ENCODE peak calls at places on chromosomes 1 and 21, in eight cellular contexts. X is kidney, B is NB4, Q is DMS153, P is GM12864, N is foreskin fibroblast, D is astrocyte of the spinal cord, U is RWPE2. O is an unnamed sample.

GRCh38 chr1:151834239-151834638 is 2.6 kb upstream of the RORC start:
- DNase-seq in B (no peak), P (no peak), Q (no peak), N (no peak), D (no peak), U (no peak), X (no peak), O (no peak)

GRCh38 chr21:38921511-38922215 is 115.9 kb downstream of the ETS2 start:
- DNase-seq in N (no peak), U (no peak), P (no peak), B (no peak), X (peak; percentile 38), D (peak; percentile 46), Q (no peak), O (no peak)

GRCh38 chr1:225627304-225627947 is 25.5 kb downstream of the ENAH start:
- DNase-seq in Q (no peak), P (no peak), N (no peak), U (no peak), D (no peak), B (no peak), X (no peak), O (no peak)

GRCh38 chr1:15916417-15916816 is 59.5 kb downstream of the ZBTB17 start:
- DNase-seq in U (no peak), X (no peak), D (no peak), P (no peak), Q (no peak), B (no peak), N (peak; percentile 30), O (no peak)

GRCh38 chr1:184882649-184883303 is 91.5 kb downstream of the NIBAN1 start:
- DNase-seq in Q (no peak), U (no peak), B (no peak), N (no peak), X (no peak), P (no peak), D (no peak), O (no peak)

GRCh38 chr1:86441581-86441980 is 17.6 kb downstream of the CLCA2 start:
- DNase-seq in N (no peak), P (no peak), D (no peak), U (no peak), X (no peak), B (peak; percentile 6), Q (no peak), O (no peak)

GRCh38 chr1:231603598-231604275 is 22.9 kb upstream of the DISC1 start:
- DNase-seq in P (no peak), Q (peak; percentile 50), U (no peak), B (peak; percentile 82), X (no peak), D (peak; percentile 65), N (no peak), O (no peak)

GRCh38 chr1:150626150-150626549 is 3.3 kb downstream of the ENSA start:
- DNase-seq in P (no peak), N (no peak), B (no peak), X (no peak), D (no peak), U (no peak), Q (no peak), O (no peak)

GRCh38 chr21:29829514-29830255 is 110.1 kb downstream of the GRIK1 start:
- DNase-seq in N (no peak), P (no peak), D (peak; percentile 25), B (no peak), Q (no peak), U (no peak), X (no peak), O (no peak)

GRCh38 chr1:243672675-243673074 is 177.4 kb downstream of the AKT3 start:
- DNase-seq in U (no peak), B (no peak), P (no peak), D (no peak), N (no peak), Q (no peak), X (no peak), O (no peak)

GRCh38 chr1:107817909-107818308 is 147.1 kb downstream of the VAV3 start:
- DNase-seq in Q (no peak), N (no peak), D (no peak), B (no peak), U (no peak), P (no peak), X (no peak), O (no peak)

GRCh38 chr21:44444286-44444931 is 10.9 kb upstream of the LRRC3 start:
- DNase-seq in P (no peak), U (peak; percentile 45), Q (no peak), N (no peak), X (peak; percentile 43), D (no peak), B (peak; percentile 34), O (no peak)

GRCh38 chr1:184465489-184466146 is 78.8 kb downstream of the C1orf21 start:
- DNase-seq in D (no peak), B (no peak), P (no peak), Q (no peak), N (no peak), U (no peak), X (no peak), O (no peak)

GRCh38 chr21:35222541-35222941 is 173.4 kb upstream of the RUNX1 start:
- DNase-seq in D (no peak), N (no peak), Q (no peak), B (peak; percentile 47), P (peak; percentile 55), U (no peak), X (no peak), O (no peak)

GRCh38 chr1:220363196-220363831 is 91.1 kb upstream of the RAB3GAP2 start:
- DNase-seq in X (no peak), B (no peak), P (no peak), N (no peak), D (no peak), Q (no peak), U (no peak), O (no peak)

GRCh38 chr21:26934383-26934782 is 32.5 kb downstream of the ADAMTS5 start:
- DNase-seq in B (no peak), P (no peak), U (no peak), X (peak; percentile 49), D (no peak), Q (no peak), N (no peak), O (no peak)

GRCh38 chr1:243253927-243254232 is 1.2 kb downstream of the CEP170 start:
- DNase-seq in D (no peak), B (no peak), U (no peak), N (no peak), P (no peak), X (no peak), Q (no peak), O (no peak)

GRCh38 chr1:65792671-65793358 is at the start of gene PDE4B:
- DNase-seq in P (no peak), D (peak; percentile 43), U (no peak), N (peak; percentile 38), X (peak; percentile 53), Q (peak; percentile 49), B (no peak), O (peak; percentile 35)

GRCh38 chr1:170586942-170587593 is 55.1 kb downstream of the GORAB start:
- DNase-seq in X (no peak), P (no peak), U (no peak), Q (no peak), B (no peak), D (peak; percentile 56), N (peak; percentile 54), O (peak; percentile 47)

GRCh38 chr1:98201640-98202039 is 280.8 kb upstream of the DPYD start:
- DNase-seq in Q (no peak), D (peak; percentile 91), B (no peak), P (no peak), U (no peak), N (peak; percentile 19), X (no peak), O (peak; percentile 51)

GRCh38 chr1:112079446-112079845 is 90.0 kb upstream of the KCND3 start:
- DNase-seq in X (no peak), B (no peak), D (no peak), Q (no peak), U (no peak), P (no peak), N (no peak), O (no peak)

GRCh38 chr1:118928739-118929554 is 59.2 kb downstream of the TBX15 start:
- DNase-seq in N (peak; percentile 34), B (peak; percentile 35), Q (no peak), U (no peak), X (no peak), P (no peak), D (peak; percentile 25), O (no peak)

GRCh38 chr1:214718724-214719123 is 115.7 kb downstream of the CENPF start:
- DNase-seq in P (no peak), N (peak; percentile 36), U (no peak), Q (no peak), X (no peak), B (no peak), D (peak; percentile 71), O (no peak)

GRCh38 chr1:55943721-55944435 is 635.5 kb downstream of the PLPP3 start:
- DNase-seq in P (no peak), N (no peak), B (no peak), Q (no peak), U (no peak), D (no peak), X (no peak), O (no peak)

GRCh38 chr21:40331804-40332203 is 464.6 kb downstream of the PCP4 start:
- DNase-seq in B (no peak), X (no peak), D (no peak), N (no peak), P (no peak), Q (no peak), U (no peak), O (no peak)

GRCh38 chr1:101025283-101025679 is 303 bp downstream of the DPH5 start:
- DNase-seq in U (no peak), N (no peak), B (peak; percentile 31), D (no peak), X (no peak), Q (no peak), P (no peak), O (no peak)

GRCh38 chr1:232686346-232686745 is 56.4 kb upstream of the SIPA1L2 start:
- DNase-seq in X (no peak), P (no peak), Q (no peak), U (no peak), B (no peak), N (no peak), D (no peak), O (no peak)

GRCh38 chr1:227894306-227894721 is 53.4 kb downstream of the WNT9A start:
- DNase-seq in U (peak; percentile 18), N (no peak), D (no peak), X (peak; percentile 35), Q (no peak), P (no peak), B (no peak), O (no peak)

GRCh38 chr1:75723989-75724471 is 479 bp upstream of the ACADM start:
- DNase-seq in U (peak; percentile 85), N (peak; percentile 79), D (peak; percentile 83), X (peak; percentile 95), P (peak; percentile 58), B (peak; percentile 87), Q (peak; percentile 31), O (peak; percentile 38)

GRCh38 chr1:162627662-162628296 is 4.5 kb upstream of the DDR2 start:
- DNase-seq in B (peak; percentile 52), U (no peak), N (no peak), D (no peak), X (no peak), P (no peak), Q (peak; percentile 34), O (no peak)